ENCODE peak calls at places on chromosome 13, in five cellular contexts. One of them, this sample, is unnamed.

GRCh38 chr13:42181381-42181953 is 90.5 kb upstream of the AKAP11 start:
- DNase-seq in trophoblast cell: no peak
- DNase-seq in H9: no peak
- DNase-seq in H1: no peak
- DNase-seq in mesenchymal stem cell: peak; percentile 5
- DNase-seq in this sample: no peak

GRCh38 chr13:51154029-51154555 is 43.0 kb upstream of the C13orf42 start:
- DNase-seq in H1: peak; percentile 31
- DNase-seq in trophoblast cell: peak; percentile 39
- DNase-seq in mesenchymal stem cell: peak; percentile 62
- DNase-seq in H9: no peak
- DNase-seq in this sample: no peak

GRCh38 chr13:101799196-101799595 is 346.7 kb downstream of the ITGBL1 start:
- DNase-seq in H1: no peak
- DNase-seq in H9: no peak
- DNase-seq in mesenchymal stem cell: no peak
- DNase-seq in trophoblast cell: no peak
- DNase-seq in this sample: no peak

GRCh38 chr13:67156718-67157049 is 73.5 kb downstream of the PCDH9 start:
- DNase-seq in H1: peak; percentile 42
- DNase-seq in H9: peak; percentile 31
- DNase-seq in mesenchymal stem cell: no peak
- DNase-seq in trophoblast cell: no peak
- DNase-seq in this sample: no peak

GRCh38 chr13:33722216-33722900 is 95.6 kb upstream of the RFC3 start:
- DNase-seq in mesenchymal stem cell: peak; percentile 37
- DNase-seq in trophoblast cell: no peak
- DNase-seq in H1: no peak
- DNase-seq in H9: no peak
- DNase-seq in this sample: no peak

GRCh38 chr13:39571502-39572092 is 31.4 kb downstream of the LHFPL6 start:
- DNase-seq in H9: no peak
- DNase-seq in trophoblast cell: no peak
- DNase-seq in mesenchymal stem cell: no peak
- DNase-seq in H1: no peak
- DNase-seq in this sample: no peak

GRCh38 chr13:40136896-40137295 is 481.4 kb downstream of the COG6 start:
- DNase-seq in mesenchymal stem cell: peak; percentile 30
- DNase-seq in H1: no peak
- DNase-seq in H9: no peak
- DNase-seq in trophoblast cell: no peak
- DNase-seq in this sample: no peak

GRCh38 chr13:95349267-95349666 is 48.0 kb upstream of the ABCC4 start:
- DNase-seq in H9: no peak
- DNase-seq in mesenchymal stem cell: peak; percentile 97
- DNase-seq in H1: no peak
- DNase-seq in trophoblast cell: no peak
- DNase-seq in this sample: no peak

GRCh38 chr13:113796211-113796875 is 37.3 kb downstream of the TMEM255B start:
- DNase-seq in H1: no peak
- DNase-seq in H9: no peak
- DNase-seq in trophoblast cell: no peak
- DNase-seq in mesenchymal stem cell: no peak
- DNase-seq in this sample: no peak
- H3K4me2 ChIP-seq in H1: no peak overlapping the region
- H3K4me2 ChIP-seq in H9: no peak overlapping the region
- H3K4me2 ChIP-seq in trophoblast cell: no peak overlapping the region
- H3K4me2 ChIP-seq in mesenchymal stem cell: no peak overlapping the region
- H3K4me2 ChIP-seq in this sample: no peak overlapping the region

GRCh38 chr13:52650731-52651130 is 1.9 kb upstream of the SUGT1 start:
- DNase-seq in H9: no peak
- DNase-seq in trophoblast cell: no peak
- DNase-seq in mesenchymal stem cell: no peak
- DNase-seq in H1: no peak
- DNase-seq in this sample: no peak

GRCh38 chr13:52652170-52652979 is at the start of gene SUGT1:
- DNase-seq in H9: peak; percentile 95
- DNase-seq in trophoblast cell: peak; percentile 98
- DNase-seq in mesenchymal stem cell: peak; percentile 98
- DNase-seq in H1: peak; percentile 96
- DNase-seq in this sample: peak; percentile 95

GRCh38 chr13:52646967-52647366 is 4.7 kb downstream of the HNRNPA1L2 start:
- DNase-seq in mesenchymal stem cell: no peak
- DNase-seq in H9: no peak
- DNase-seq in H1: no peak
- DNase-seq in trophoblast cell: no peak
- DNase-seq in this sample: no peak

GRCh38 chr13:52652980-52653303 is 306 bp downstream of the SUGT1 start:
- DNase-seq in H1: no peak
- DNase-seq in H9: no peak
- DNase-seq in mesenchymal stem cell: no peak
- DNase-seq in trophoblast cell: no peak
- DNase-seq in this sample: no peak

DNA sequence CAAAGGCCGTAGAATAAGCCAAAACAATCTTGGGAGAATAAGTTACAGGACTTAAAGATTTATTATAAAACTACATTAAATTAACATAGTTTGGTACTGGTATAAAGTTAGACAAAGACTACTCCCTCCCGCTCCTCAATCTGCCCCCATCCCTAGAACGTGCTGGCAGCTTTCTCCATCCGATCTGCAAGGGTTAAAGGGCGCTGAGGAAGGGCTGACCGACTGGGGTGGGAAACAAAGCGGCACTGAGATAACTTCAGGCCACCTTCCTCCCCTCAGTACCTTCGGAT is 811 bp upstream of the SUGT1 start:
- DNase-seq in H1: no peak
- DNase-seq in mesenchymal stem cell: no peak
- DNase-seq in trophoblast cell: no peak
- DNase-seq in H9: no peak
- DNase-seq in this sample: no peak
- H3K23ac ChIP-seq in H1: no peak overlapping the region
- H3K23ac ChIP-seq in mesenchymal stem cell: peak overlapping the region; percentile 2
- H3K23ac ChIP-seq in trophoblast cell: no peak overlapping the region
- H3K23ac ChIP-seq in H9: no peak overlapping the region
- H3K23ac ChIP-seq in this sample: no peak overlapping the region

GRCh38 chr13:20953245-20953931 is 50.8 kb upstream of the XPO4 start:
- DNase-seq in H9: no peak
- DNase-seq in mesenchymal stem cell: no peak
- DNase-seq in H1: no peak
- DNase-seq in trophoblast cell: no peak
- DNase-seq in this sample: no peak
- H2BK12ac ChIP-seq in H9: no peak overlapping the region
- H2BK12ac ChIP-seq in mesenchymal stem cell: no peak overlapping the region
- H2BK12ac ChIP-seq in H1: no peak overlapping the region
- H2BK12ac ChIP-seq in trophoblast cell: peak overlapping the region; percentile 15
- H2BK12ac ChIP-seq in this sample: no peak overlapping the region

GRCh38 chr13:114049626-114050101 is 75.8 kb upstream of the C13orf46 start:
- DNase-seq in H9: no peak
- DNase-seq in mesenchymal stem cell: no peak
- DNase-seq in H1: no peak
- DNase-seq in trophoblast cell: no peak
- DNase-seq in this sample: no peak
- H3K4me2 ChIP-seq in H9: no peak overlapping the region
- H3K4me2 ChIP-seq in mesenchymal stem cell: no peak overlapping the region
- H3K4me2 ChIP-seq in H1: no peak overlapping the region
- H3K4me2 ChIP-seq in trophoblast cell: no peak overlapping the region
- H3K4me2 ChIP-seq in this sample: no peak overlapping the region

DNA sequence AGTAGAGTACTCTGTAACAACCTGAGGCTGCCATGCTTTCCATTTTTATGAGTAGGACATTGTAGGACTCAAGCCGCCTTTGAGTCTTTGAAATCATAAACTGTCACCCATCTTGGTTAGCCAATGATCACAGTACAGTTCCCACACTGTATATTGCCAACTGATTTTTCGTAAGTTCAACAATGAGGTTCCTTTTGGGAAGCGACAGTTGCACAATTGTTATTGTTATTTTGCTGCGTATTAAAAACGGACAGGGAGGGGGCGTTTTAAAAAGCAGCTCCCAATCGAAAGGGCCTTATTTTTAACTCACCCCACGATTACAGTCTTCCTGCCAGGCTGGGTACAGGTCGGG is 608 bp downstream of the SLC46A3 start:
- DNase-seq in H9: no peak
- DNase-seq in mesenchymal stem cell: peak; percentile 59
- DNase-seq in trophoblast cell: peak; percentile 33
- DNase-seq in H1: no peak
- DNase-seq in this sample: no peak
- H3K23ac ChIP-seq in H9: no peak overlapping the region
- H3K23ac ChIP-seq in mesenchymal stem cell: no peak overlapping the region
- H3K23ac ChIP-seq in trophoblast cell: no peak overlapping the region
- H3K23ac ChIP-seq in H1: no peak overlapping the region
- H3K23ac ChIP-seq in this sample: no peak overlapping the region

GRCh38 chr13:28542804-28543203 is 47.9 kb upstream of the FLT1 start:
- DNase-seq in H1: no peak
- DNase-seq in H9: no peak
- DNase-seq in mesenchymal stem cell: no peak
- DNase-seq in trophoblast cell: peak; percentile 50
- DNase-seq in this sample: no peak

GRCh38 chr13:28538932-28539331 is 44.0 kb upstream of the FLT1 start:
- DNase-seq in trophoblast cell: peak; percentile 81
- DNase-seq in H9: no peak
- DNase-seq in H1: no peak
- DNase-seq in mesenchymal stem cell: no peak
- DNase-seq in this sample: no peak

GRCh38 chr13:28539625-28540286 is 44.8 kb upstream of the FLT1 start:
- DNase-seq in mesenchymal stem cell: no peak
- DNase-seq in trophoblast cell: peak; percentile 52
- DNase-seq in H1: no peak
- DNase-seq in H9: no peak
- DNase-seq in this sample: no peak

GRCh38 chr13:28541966-28542365 is 47.0 kb upstream of the FLT1 start:
- DNase-seq in mesenchymal stem cell: no peak
- DNase-seq in H1: no peak
- DNase-seq in H9: no peak
- DNase-seq in trophoblast cell: peak; percentile 83
- DNase-seq in this sample: no peak

GRCh38 chr13:28540612-28541011 is 45.7 kb upstream of the FLT1 start:
- DNase-seq in trophoblast cell: peak; percentile 97
- DNase-seq in H1: no peak
- DNase-seq in mesenchymal stem cell: no peak
- DNase-seq in H9: no peak
- DNase-seq in this sample: no peak
- H2BK12ac ChIP-seq in trophoblast cell: no peak overlapping the region
- H2BK12ac ChIP-seq in H1: no peak overlapping the region
- H2BK12ac ChIP-seq in mesenchymal stem cell: no peak overlapping the region
- H2BK12ac ChIP-seq in H9: no peak overlapping the region
- H2BK12ac ChIP-seq in this sample: no peak overlapping the region